ENCODE peak calls at places on chromosome 10, in six cellular contexts. E is PC-9, K is A549, Q is uterus, R is psoas muscle, V is HFF-Myc. L is an unnamed sample.

GRCh38 chr10:14128519-14128918 is 202.2 kb downstream of the FRMD4A start:
- DNase-seq in R (no peak), V (no peak), Q (no peak), E (no peak), K (no peak), L (no peak)

GRCh38 chr10:46224414-46224682 is 62.4 kb upstream of the ANTXRL start:
- DNase-seq in R (no peak), Q (no peak), V (no peak), E (no peak), K (no peak), L (no peak)

GRCh38 chr10:124516181-124516580 is 54.6 kb downstream of the LHPP start:
- DNase-seq in R (no peak), K (no peak), V (no peak), E (no peak), Q (no peak), L (peak)

GRCh38 chr10:102400061-102400460 is 4.6 kb downstream of the NFKB2 start:
- DNase-seq in V (no peak), Q (no peak), E (no peak), R (no peak), K (no peak), L (no peak)

GRCh38 chr10:778626-779330 is 89.3 kb upstream of the DIP2C start:
- DNase-seq in V (no peak), R (no peak), Q (no peak), K (no peak), E (no peak), L (no peak)

GRCh38 chr10:77889277-77889903 is 37.2 kb downstream of the DLG5 start:
- DNase-seq in Q (no peak), R (no peak), V (no peak), E (peak), K (no peak), L (no peak)

GRCh38 chr10:46094197-46094500 is 48.1 kb upstream of the MSMB start:
- DNase-seq in E (no peak), R (no peak), K (no peak), V (no peak), Q (no peak), L (no peak)

GRCh38 chr10:92695679-92696605 is 6.2 kb downstream of the HHEX start:
- DNase-seq in E (no peak), Q (no peak), V (no peak), R (peak), K (no peak), L (no peak)

GRCh38 chr10:47048533-47048905 is 137.3 kb downstream of the PTPN20 start:
- DNase-seq in E (no peak), V (no peak), Q (no peak), K (no peak), R (peak), L (no peak)

GRCh38 chr10:31419394-31420063 is 100.5 kb downstream of the ZEB1 start:
- DNase-seq in V (no peak), R (no peak), E (no peak), K (no peak), Q (no peak), L (no peak)

GRCh38 chr10:123774075-123774742 is 108.1 kb downstream of the GPR26 start:
- DNase-seq in K (no peak), R (no peak), Q (no peak), V (no peak), E (no peak), L (no peak)

GRCh38 chr10:12252882-12253546 is 57.0 kb downstream of the CDC123 start:
- DNase-seq in K (peak), R (no peak), E (no peak), V (no peak), Q (no peak), L (no peak)

GRCh38 chr10:20988357-20988983 is 91.4 kb upstream of the NEBL start:
- DNase-seq in K (no peak), R (no peak), E (no peak), V (no peak), Q (no peak), L (no peak)

GRCh38 chr10:49569031-49569765 is 30.3 kb upstream of the ERCC6 start:
- DNase-seq in R (no peak), V (no peak), K (no peak), Q (peak), E (peak), L (no peak)

GRCh38 chr10:71124921-71125748 is 87.2 kb upstream of the UNC5B start:
- DNase-seq in R (no peak), K (no peak), Q (no peak), V (no peak), E (no peak), L (no peak)

GRCh38 chr10:113619401-113619800 is 44.4 kb downstream of the NRAP start:
- DNase-seq in V (no peak), R (no peak), E (no peak), K (no peak), Q (no peak), L (no peak)

GRCh38 chr10:42753126-42753506 is 29.5 kb upstream of the BMS1 start:
- DNase-seq in E (no peak), R (peak), Q (peak), V (peak), K (peak), L (no peak)

GRCh38 chr10:73899401-73899780 is 11.5 kb upstream of the PLAU start:
- DNase-seq in E (peak), K (no peak), Q (no peak), R (no peak), V (peak), L (no peak)

DNA sequence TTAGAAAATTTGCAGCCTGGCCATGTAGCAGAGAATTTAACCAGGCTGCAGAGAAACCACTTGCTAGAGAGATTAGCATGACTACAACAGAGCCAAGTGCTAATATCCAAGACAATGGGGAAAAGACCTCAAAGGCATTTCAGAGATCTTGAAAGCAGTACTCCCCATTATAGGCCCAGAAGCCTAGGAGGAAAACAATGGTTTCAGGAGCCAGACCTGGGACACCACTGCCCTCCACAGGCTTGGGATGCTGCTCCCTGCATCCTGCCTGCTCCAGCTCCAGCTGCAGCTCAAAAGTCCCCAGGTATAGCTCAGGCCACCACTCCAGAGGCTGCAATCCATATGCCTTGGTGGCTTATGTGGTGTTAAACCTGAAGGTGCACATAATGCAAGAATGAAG is 101.5 kb upstream of the TMEM72 start:
- DNase-seq in E (no peak), V (no peak), K (no peak), R (no peak), Q (no peak), L (no peak)
- TF ChIP-seq CTCF in E (no peak), V (peak), K (no peak), R (no peak), Q (no peak), L (no peak)

DNA sequence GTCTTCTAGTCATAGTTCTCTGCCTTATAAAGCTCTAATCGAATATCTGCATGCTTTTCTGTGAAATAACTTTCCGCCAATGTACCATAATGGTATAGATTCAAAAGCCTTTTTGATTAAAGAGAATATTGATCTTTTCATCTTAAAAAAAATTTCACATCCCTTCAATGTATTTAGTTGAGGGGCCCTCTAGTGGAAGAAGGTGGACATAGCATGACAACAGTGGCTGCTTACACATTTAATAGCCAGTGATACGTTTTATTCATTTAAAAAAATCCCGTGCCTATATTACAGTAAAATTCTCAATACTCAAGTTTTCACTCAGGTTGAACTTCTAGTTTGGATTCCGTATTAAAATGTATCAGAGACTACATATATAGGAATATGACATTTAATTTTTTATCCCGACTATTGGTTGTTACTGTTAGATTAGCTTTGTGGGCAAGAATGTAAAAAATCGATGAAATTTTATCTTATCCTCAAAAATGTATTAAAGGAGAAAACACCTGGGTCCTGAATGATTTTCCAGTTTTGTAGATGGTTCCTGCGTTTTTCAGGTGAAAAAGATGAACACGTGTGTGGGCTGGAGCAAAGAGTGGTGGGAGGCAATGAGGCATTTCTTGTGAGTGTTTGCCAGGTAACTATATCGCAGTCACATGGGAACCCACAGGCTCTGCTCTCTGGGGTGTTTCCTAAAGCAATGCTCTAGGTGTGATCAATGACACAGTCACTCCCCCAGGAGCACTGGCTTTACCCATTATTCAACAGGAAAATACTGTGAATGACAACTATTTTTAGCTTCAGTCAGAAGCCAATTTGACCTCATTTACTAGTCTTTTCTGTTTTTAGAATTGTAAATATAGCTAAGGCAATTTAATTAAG is 24.1 kb upstream of the PNLIP start:
- DNase-seq in K (peak), V (peak), R (no peak), E (no peak), Q (no peak), L (no peak)
- TF ChIP-seq CTCF in K (peak), V (peak), R (peak), E (peak), Q (peak), L (peak)

GRCh38 chr10:127679642-127680255 is 57.2 kb upstream of the FOXI2 start:
- DNase-seq in R (no peak), V (no peak), E (no peak), Q (no peak), K (no peak), L (no peak)
- TF ChIP-seq CTCF in R (no peak), V (no peak), E (peak), Q (no peak), K (peak), L (peak)

GRCh38 chr10:128855656-128856428 is 611.2 kb upstream of the MGMT start:
- DNase-seq in R (no peak), Q (no peak), E (no peak), V (no peak), K (no peak), L (no peak)

GRCh38 chr10:128861018-128861565 is 605.9 kb upstream of the MGMT start:
- DNase-seq in R (no peak), Q (no peak), V (no peak), K (no peak), E (no peak), L (no peak)

GRCh38 chr10:128860574-128860973 is 606.5 kb upstream of the MGMT start:
- DNase-seq in K (no peak), Q (no peak), E (no peak), V (no peak), R (no peak), L (no peak)

GRCh38 chr10:128863411-128863810 is 603.6 kb upstream of the MGMT start:
- DNase-seq in V (no peak), Q (peak), R (no peak), E (no peak), K (no peak), L (no peak)

DNA sequence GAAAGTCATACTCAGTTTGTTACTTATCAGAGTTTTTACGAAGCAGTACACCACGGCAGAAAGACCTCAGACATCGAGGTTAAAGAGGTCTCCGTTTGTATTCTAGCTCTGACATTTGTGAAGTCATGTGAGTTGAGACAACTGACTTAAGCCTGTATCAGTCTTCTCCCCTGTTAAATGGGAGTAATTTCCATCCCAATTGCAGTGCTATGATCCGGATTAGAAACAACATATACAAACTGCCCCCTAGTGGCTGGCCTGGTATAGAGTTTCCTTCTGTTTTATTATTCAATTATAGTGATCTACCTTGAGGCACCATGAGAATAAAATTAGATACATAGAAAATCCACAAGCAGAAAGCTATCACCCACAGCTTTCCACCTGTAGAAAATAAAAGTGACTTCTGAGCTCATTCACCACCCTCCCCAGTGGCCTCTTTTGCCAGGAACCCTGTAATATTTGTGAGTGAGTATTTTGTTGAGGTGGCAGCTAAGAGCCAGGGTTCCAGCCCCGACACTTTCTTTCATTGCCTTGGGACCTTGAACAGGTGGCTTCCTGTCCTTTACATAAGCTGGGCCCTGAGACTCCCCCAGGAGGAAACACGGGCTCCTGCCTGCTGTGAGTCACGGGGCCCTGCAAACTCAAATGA is 607.2 kb upstream of the MGMT start:
- DNase-seq in K (peak), R (no peak), V (no peak), Q (no peak), E (no peak), L (no peak)
- TF ChIP-seq CTCF in K (peak), R (peak), V (peak), Q (peak), E (peak), L (peak)

GRCh38 chr10:34223658-34224057 is 591.4 kb downstream of the PARD3 start:
- DNase-seq in Q (no peak), K (no peak), V (no peak), E (no peak), R (no peak), L (no peak)
- TF ChIP-seq CTCF in Q (no peak), K (peak), V (no peak), E (no peak), R (no peak), L (no peak)

DNA sequence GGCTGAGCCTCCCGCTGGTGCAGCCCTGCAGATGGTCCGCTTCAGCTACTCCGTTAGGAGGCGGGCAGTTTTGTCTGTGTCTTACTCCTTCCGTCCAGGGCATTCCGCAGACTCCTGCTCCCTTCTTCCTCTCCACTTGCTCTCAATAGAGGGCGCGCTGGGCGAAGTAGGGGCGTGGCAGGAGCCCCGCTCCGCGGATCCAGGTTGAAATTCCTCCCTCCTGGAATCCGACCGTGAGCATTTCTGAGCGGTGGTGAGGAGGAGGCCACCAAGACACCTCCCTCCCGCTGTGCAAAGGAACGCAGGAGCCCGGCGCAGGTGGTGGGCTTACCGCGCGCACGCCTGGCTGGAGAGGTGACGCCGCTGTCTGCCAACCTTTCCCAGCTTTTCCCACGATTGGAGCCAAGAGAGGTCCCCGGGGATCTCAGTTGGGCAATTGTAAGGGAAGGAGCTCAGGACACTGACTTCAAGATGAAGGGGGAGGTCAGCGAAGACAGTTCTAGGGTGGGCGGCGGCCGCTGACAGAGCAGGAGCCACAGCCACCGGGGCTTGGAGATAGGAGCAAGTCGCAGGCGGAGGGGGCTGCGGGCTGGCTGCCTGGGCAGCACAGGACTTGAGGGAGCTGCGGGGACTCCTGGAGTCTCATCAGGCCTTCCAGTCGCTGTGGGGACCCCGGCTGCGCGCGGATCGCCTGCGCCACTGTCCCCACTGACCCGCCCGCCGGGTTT is 1011.3 kb downstream of the XPNPEP1 start:
- DNase-seq in E (no peak), Q (peak), K (peak), V (peak), R (peak), L (no peak)
- TF ChIP-seq CTCF in E (no peak), Q (peak), K (peak), V (peak), R (no peak), L (no peak)

GRCh38 chr10:100158044-100158805 is 27.6 kb downstream of the ERLIN1 start:
- DNase-seq in V (no peak), E (no peak), Q (no peak), R (no peak), K (no peak), L (no peak)
- TF ChIP-seq CTCF in V (no peak), E (no peak), Q (no peak), R (no peak), K (no peak), L (no peak)